ENCODE peak calls at places on chromosome 10, in nine cellular contexts. One of them, this sample, is unnamed.

GRCh38 chr10:29374162-29374561 is 85.3 kb downstream of the LYZL1 start:
- DNase-seq in esophagus squamous epithelium: no peak
- DNase-seq in stimulated activated CD4-positive, alpha-beta T cell treated with anti-CD3 and anti-CD28 coated beads, Interleukin-12 subunit alpha, Interleukin-12 subunit beta, amount 100 ng/mL, for 4 hours: no peak
- DNase-seq in germinal center: no peak
- DNase-seq in GDM1: no peak
- DNase-seq in cardiac muscle cell: no peak
- DNase-seq in NCI-H524: no peak
- DNase-seq in GM03348: no peak
- DNase-seq in posterior vena cava: no peak
- DNase-seq in this sample: no peak

GRCh38 chr10:19828278-19829049 is 12.2 kb downstream of the PLXDC2 start:
- DNase-seq in esophagus squamous epithelium: no peak
- DNase-seq in germinal center: no peak
- DNase-seq in NCI-H524: no peak
- DNase-seq in GM03348: no peak
- DNase-seq in GDM1: no peak
- DNase-seq in cardiac muscle cell: peak
- DNase-seq in stimulated activated CD4-positive, alpha-beta T cell treated with anti-CD3 and anti-CD28 coated beads, Interleukin-12 subunit alpha, Interleukin-12 subunit beta, amount 100 ng/mL, for 4 hours: no peak
- DNase-seq in posterior vena cava: no peak
- DNase-seq in this sample: no peak

GRCh38 chr10:775245-776075 is 86.0 kb upstream of the DIP2C start:
- DNase-seq in esophagus squamous epithelium: no peak
- DNase-seq in stimulated activated CD4-positive, alpha-beta T cell treated with anti-CD3 and anti-CD28 coated beads, Interleukin-12 subunit alpha, Interleukin-12 subunit beta, amount 100 ng/mL, for 4 hours: no peak
- DNase-seq in germinal center: no peak
- DNase-seq in NCI-H524: no peak
- DNase-seq in cardiac muscle cell: peak
- DNase-seq in posterior vena cava: no peak
- DNase-seq in GM03348: peak
- DNase-seq in GDM1: no peak
- DNase-seq in this sample: no peak

GRCh38 chr10:64170791-64171190 is 649.6 kb downstream of the REEP3 start:
- DNase-seq in GM03348: no peak
- DNase-seq in esophagus squamous epithelium: no peak
- DNase-seq in posterior vena cava: peak
- DNase-seq in NCI-H524: no peak
- DNase-seq in cardiac muscle cell: no peak
- DNase-seq in germinal center: no peak
- DNase-seq in GDM1: no peak
- DNase-seq in stimulated activated CD4-positive, alpha-beta T cell treated with anti-CD3 and anti-CD28 coated beads, Interleukin-12 subunit alpha, Interleukin-12 subunit beta, amount 100 ng/mL, for 4 hours: no peak
- DNase-seq in this sample: no peak

GRCh38 chr10:72692057-72692891 is at the start of gene MCU:
- DNase-seq in cardiac muscle cell: peak
- DNase-seq in GM03348: peak
- DNase-seq in GDM1: peak
- DNase-seq in germinal center: peak
- DNase-seq in stimulated activated CD4-positive, alpha-beta T cell treated with anti-CD3 and anti-CD28 coated beads, Interleukin-12 subunit alpha, Interleukin-12 subunit beta, amount 100 ng/mL, for 4 hours: peak
- DNase-seq in posterior vena cava: peak
- DNase-seq in NCI-H524: peak
- DNase-seq in esophagus squamous epithelium: peak
- DNase-seq in this sample: peak

GRCh38 chr10:53598914-53599313 is 826.3 kb upstream of the MBL2 start:
- DNase-seq in GM03348: no peak
- DNase-seq in posterior vena cava: no peak
- DNase-seq in esophagus squamous epithelium: no peak
- DNase-seq in stimulated activated CD4-positive, alpha-beta T cell treated with anti-CD3 and anti-CD28 coated beads, Interleukin-12 subunit alpha, Interleukin-12 subunit beta, amount 100 ng/mL, for 4 hours: no peak
- DNase-seq in cardiac muscle cell: no peak
- DNase-seq in germinal center: no peak
- DNase-seq in NCI-H524: no peak
- DNase-seq in GDM1: no peak
- DNase-seq in this sample: no peak

GRCh38 chr10:114565066-114565465 is 93.0 kb downstream of the ABLIM1 start:
- DNase-seq in stimulated activated CD4-positive, alpha-beta T cell treated with anti-CD3 and anti-CD28 coated beads, Interleukin-12 subunit alpha, Interleukin-12 subunit beta, amount 100 ng/mL, for 4 hours: no peak
- DNase-seq in posterior vena cava: no peak
- DNase-seq in esophagus squamous epithelium: no peak
- DNase-seq in NCI-H524: no peak
- DNase-seq in cardiac muscle cell: no peak
- DNase-seq in GM03348: peak
- DNase-seq in GDM1: no peak
- DNase-seq in germinal center: no peak
- DNase-seq in this sample: no peak

GRCh38 chr10:114577133-114577532 is 80.9 kb downstream of the ABLIM1 start:
- DNase-seq in posterior vena cava: no peak
- DNase-seq in GM03348: peak
- DNase-seq in germinal center: no peak
- DNase-seq in esophagus squamous epithelium: no peak
- DNase-seq in stimulated activated CD4-positive, alpha-beta T cell treated with anti-CD3 and anti-CD28 coated beads, Interleukin-12 subunit alpha, Interleukin-12 subunit beta, amount 100 ng/mL, for 4 hours: no peak
- DNase-seq in GDM1: no peak
- DNase-seq in cardiac muscle cell: peak
- DNase-seq in NCI-H524: no peak
- DNase-seq in this sample: no peak

GRCh38 chr10:125134483-125134848 is 25.9 kb downstream of the CTBP2 start:
- DNase-seq in cardiac muscle cell: no peak
- DNase-seq in germinal center: no peak
- DNase-seq in stimulated activated CD4-positive, alpha-beta T cell treated with anti-CD3 and anti-CD28 coated beads, Interleukin-12 subunit alpha, Interleukin-12 subunit beta, amount 100 ng/mL, for 4 hours: no peak
- DNase-seq in NCI-H524: no peak
- DNase-seq in GM03348: no peak
- DNase-seq in esophagus squamous epithelium: no peak
- DNase-seq in GDM1: no peak
- DNase-seq in posterior vena cava: no peak
- DNase-seq in this sample: no peak

GRCh38 chr10:79295593-79295992 is 51.7 kb upstream of the PPIF start:
- DNase-seq in esophagus squamous epithelium: no peak
- DNase-seq in cardiac muscle cell: no peak
- DNase-seq in stimulated activated CD4-positive, alpha-beta T cell treated with anti-CD3 and anti-CD28 coated beads, Interleukin-12 subunit alpha, Interleukin-12 subunit beta, amount 100 ng/mL, for 4 hours: no peak
- DNase-seq in germinal center: no peak
- DNase-seq in GDM1: no peak
- DNase-seq in GM03348: no peak
- DNase-seq in NCI-H524: no peak
- DNase-seq in posterior vena cava: no peak
- DNase-seq in this sample: no peak

GRCh38 chr10:69807122-69807521 is 5.4 kb downstream of the COL13A1 start:
- DNase-seq in esophagus squamous epithelium: no peak
- DNase-seq in GM03348: peak
- DNase-seq in germinal center: no peak
- DNase-seq in stimulated activated CD4-positive, alpha-beta T cell treated with anti-CD3 and anti-CD28 coated beads, Interleukin-12 subunit alpha, Interleukin-12 subunit beta, amount 100 ng/mL, for 4 hours: no peak
- DNase-seq in NCI-H524: no peak
- DNase-seq in cardiac muscle cell: peak
- DNase-seq in GDM1: no peak
- DNase-seq in posterior vena cava: no peak
- DNase-seq in this sample: no peak

GRCh38 chr10:118107541-118107940 is 60.8 kb upstream of the RAB11FIP2 start:
- DNase-seq in germinal center: no peak
- DNase-seq in NCI-H524: no peak
- DNase-seq in esophagus squamous epithelium: no peak
- DNase-seq in stimulated activated CD4-positive, alpha-beta T cell treated with anti-CD3 and anti-CD28 coated beads, Interleukin-12 subunit alpha, Interleukin-12 subunit beta, amount 100 ng/mL, for 4 hours: no peak
- DNase-seq in GDM1: no peak
- DNase-seq in posterior vena cava: no peak
- DNase-seq in cardiac muscle cell: no peak
- DNase-seq in GM03348: no peak
- DNase-seq in this sample: no peak

GRCh38 chr10:31457858-31458257 is 138.8 kb downstream of the ZEB1 start:
- DNase-seq in stimulated activated CD4-positive, alpha-beta T cell treated with anti-CD3 and anti-CD28 coated beads, Interleukin-12 subunit alpha, Interleukin-12 subunit beta, amount 100 ng/mL, for 4 hours: no peak
- DNase-seq in esophagus squamous epithelium: no peak
- DNase-seq in GM03348: no peak
- DNase-seq in GDM1: no peak
- DNase-seq in cardiac muscle cell: no peak
- DNase-seq in germinal center: no peak
- DNase-seq in NCI-H524: no peak
- DNase-seq in posterior vena cava: no peak
- DNase-seq in this sample: no peak

GRCh38 chr10:34281661-34282060 is 533.4 kb downstream of the PARD3 start:
- DNase-seq in GM03348: peak
- DNase-seq in germinal center: no peak
- DNase-seq in NCI-H524: no peak
- DNase-seq in esophagus squamous epithelium: no peak
- DNase-seq in GDM1: no peak
- DNase-seq in stimulated activated CD4-positive, alpha-beta T cell treated with anti-CD3 and anti-CD28 coated beads, Interleukin-12 subunit alpha, Interleukin-12 subunit beta, amount 100 ng/mL, for 4 hours: no peak
- DNase-seq in posterior vena cava: no peak
- DNase-seq in cardiac muscle cell: no peak
- DNase-seq in this sample: no peak

GRCh38 chr10:21899736-21900135 is 103.8 kb downstream of the DNAJC1 start:
- DNase-seq in posterior vena cava: no peak
- DNase-seq in germinal center: no peak
- DNase-seq in esophagus squamous epithelium: no peak
- DNase-seq in GDM1: no peak
- DNase-seq in cardiac muscle cell: no peak
- DNase-seq in stimulated activated CD4-positive, alpha-beta T cell treated with anti-CD3 and anti-CD28 coated beads, Interleukin-12 subunit alpha, Interleukin-12 subunit beta, amount 100 ng/mL, for 4 hours: no peak
- DNase-seq in NCI-H524: no peak
- DNase-seq in GM03348: no peak
- DNase-seq in this sample: no peak

GRCh38 chr10:125104559-125104958 is 55.8 kb downstream of the CTBP2 start:
- DNase-seq in posterior vena cava: no peak
- DNase-seq in GM03348: no peak
- DNase-seq in stimulated activated CD4-positive, alpha-beta T cell treated with anti-CD3 and anti-CD28 coated beads, Interleukin-12 subunit alpha, Interleukin-12 subunit beta, amount 100 ng/mL, for 4 hours: no peak
- DNase-seq in cardiac muscle cell: no peak
- DNase-seq in NCI-H524: no peak
- DNase-seq in esophagus squamous epithelium: no peak
- DNase-seq in GDM1: no peak
- DNase-seq in germinal center: no peak
- DNase-seq in this sample: no peak

GRCh38 chr10:24533981-24534380 is 189.7 kb downstream of the ARHGAP21 start:
- DNase-seq in esophagus squamous epithelium: no peak
- DNase-seq in GDM1: no peak
- DNase-seq in cardiac muscle cell: no peak
- DNase-seq in NCI-H524: no peak
- DNase-seq in germinal center: no peak
- DNase-seq in GM03348: no peak
- DNase-seq in stimulated activated CD4-positive, alpha-beta T cell treated with anti-CD3 and anti-CD28 coated beads, Interleukin-12 subunit alpha, Interleukin-12 subunit beta, amount 100 ng/mL, for 4 hours: no peak
- DNase-seq in posterior vena cava: no peak
- DNase-seq in this sample: no peak

GRCh38 chr10:70804424-70804814 is 11.3 kb upstream of the SGPL1 start:
- DNase-seq in esophagus squamous epithelium: no peak
- DNase-seq in NCI-H524: no peak
- DNase-seq in cardiac muscle cell: no peak
- DNase-seq in germinal center: no peak
- DNase-seq in stimulated activated CD4-positive, alpha-beta T cell treated with anti-CD3 and anti-CD28 coated beads, Interleukin-12 subunit alpha, Interleukin-12 subunit beta, amount 100 ng/mL, for 4 hours: no peak
- DNase-seq in GM03348: no peak
- DNase-seq in posterior vena cava: no peak
- DNase-seq in GDM1: no peak
- DNase-seq in this sample: no peak

GRCh38 chr10:80457554-80458262 is 3.6 kb downstream of the TSPAN14 start:
- DNase-seq in esophagus squamous epithelium: no peak
- DNase-seq in cardiac muscle cell: no peak
- DNase-seq in posterior vena cava: no peak
- DNase-seq in GDM1: no peak
- DNase-seq in NCI-H524: no peak
- DNase-seq in GM03348: no peak
- DNase-seq in stimulated activated CD4-positive, alpha-beta T cell treated with anti-CD3 and anti-CD28 coated beads, Interleukin-12 subunit alpha, Interleukin-12 subunit beta, amount 100 ng/mL, for 4 hours: no peak
- DNase-seq in germinal center: no peak
- DNase-seq in this sample: no peak

GRCh38 chr10:99534456-99534938 is 1.8 kb downstream of the NKX2-3 start:
- DNase-seq in posterior vena cava: no peak
- DNase-seq in esophagus squamous epithelium: no peak
- DNase-seq in GM03348: no peak
- DNase-seq in NCI-H524: no peak
- DNase-seq in stimulated activated CD4-positive, alpha-beta T cell treated with anti-CD3 and anti-CD28 coated beads, Interleukin-12 subunit alpha, Interleukin-12 subunit beta, amount 100 ng/mL, for 4 hours: no peak
- DNase-seq in GDM1: no peak
- DNase-seq in germinal center: no peak
- DNase-seq in cardiac muscle cell: no peak
- DNase-seq in this sample: no peak

GRCh38 chr10:14052926-14053325 is 277.8 kb downstream of the FRMD4A start:
- DNase-seq in GM03348: no peak
- DNase-seq in germinal center: no peak
- DNase-seq in esophagus squamous epithelium: no peak
- DNase-seq in GDM1: no peak
- DNase-seq in posterior vena cava: no peak
- DNase-seq in cardiac muscle cell: no peak
- DNase-seq in NCI-H524: no peak
- DNase-seq in stimulated activated CD4-positive, alpha-beta T cell treated with anti-CD3 and anti-CD28 coated beads, Interleukin-12 subunit alpha, Interleukin-12 subunit beta, amount 100 ng/mL, for 4 hours: no peak
- DNase-seq in this sample: no peak

GRCh38 chr10:80173441-80173840 is 31.9 kb downstream of the ANXA11 start:
- DNase-seq in posterior vena cava: peak
- DNase-seq in esophagus squamous epithelium: no peak
- DNase-seq in GM03348: no peak
- DNase-seq in GDM1: no peak
- DNase-seq in germinal center: no peak
- DNase-seq in cardiac muscle cell: no peak
- DNase-seq in NCI-H524: no peak
- DNase-seq in stimulated activated CD4-positive, alpha-beta T cell treated with anti-CD3 and anti-CD28 coated beads, Interleukin-12 subunit alpha, Interleukin-12 subunit beta, amount 100 ng/mL, for 4 hours: no peak
- DNase-seq in this sample: no peak

This sample was measured in GF-D8.